ENCODE peak calls at places on chromosome 3, in four cellular contexts. C, H, K and A are unnamed samples.
A peak's percentile ranks its signal among the peaks of the same experiment; 100 is the strongest.

GRCh38 chr3:10678796-10679376 is 137.1 kb upstream of the SLC6A11 start:
- DNase-seq in C (no peak), K (no peak), H (no peak), A (no peak)

GRCh38 chr3:19471147-19471546 is 322.8 kb downstream of the KCNH8 start:
- DNase-seq in C (no peak), H (no peak), K (no peak), A (no peak)

GRCh38 chr3:180277036-180277435 is 240.3 kb upstream of the PEX5L start:
- DNase-seq in C (peak; percentile 32), K (no peak), H (no peak), A (no peak)

GRCh38 chr3:69232447-69232846 is 110.1 kb upstream of the LMOD3 start:
- DNase-seq in C (no peak), H (no peak), K (no peak), A (no peak)

GRCh38 chr3:159763466-159764210 is 225.0 kb upstream of the IL12A start:
- DNase-seq in C (peak; percentile 86), K (no peak), H (no peak), A (peak; percentile 90)

GRCh38 chr3:25678581-25678980 is 13.9 kb upstream of the TOP2B start:
- DNase-seq in K (no peak), C (no peak), H (no peak), A (no peak)

GRCh38 chr3:71228156-71228885 is 355.2 kb downstream of the FOXP1 start:
- DNase-seq in H (no peak), K (no peak), C (no peak), A (no peak)

GRCh38 chr3:112635674-112636073 is 5.3 kb downstream of the CCDC80 start:
- DNase-seq in C (peak; percentile 89), H (no peak), K (no peak), A (peak; percentile 35)

GRCh38 chr3:168006584-168006983 is 89.1 kb downstream of the GOLIM4 start:
- DNase-seq in K (no peak), H (no peak), C (no peak), A (no peak)

GRCh38 chr3:123202451-123202850 is 708 bp downstream of the SEC22A start:
- DNase-seq in H (no peak), C (peak; percentile 10), K (no peak), A (no peak)

GRCh38 chr3:8629151-8630021 is 15.2 kb downstream of the SSUH2 start:
- DNase-seq in K (peak; percentile 32), C (peak; percentile 82), H (peak; percentile 6), A (no peak)

GRCh38 chr3:47443611-47443995 is 32.1 kb downstream of the SCAP start:
- DNase-seq in H (no peak), K (no peak), C (no peak), A (no peak)

GRCh38 chr3:67940200-67940952 is 286.0 kb upstream of the SUCLG2 start:
- DNase-seq in C (peak; percentile 4), K (no peak), H (no peak), A (no peak)

GRCh38 chr3:8658326-8659212 is 14.0 kb upstream of the SSUH2 start:
- DNase-seq in K (no peak), H (no peak), C (peak; percentile 56), A (peak; percentile 92)

GRCh38 chr3:50655009-50655830 is 19.5 kb upstream of the DOCK3 start:
- DNase-seq in K (no peak), H (no peak), C (peak; percentile 22), A (no peak)

GRCh38 chr3:153601422-153601853 is 439.4 kb downstream of the RAP2B start:
- DNase-seq in K (no peak), H (no peak), C (peak; percentile 35), A (no peak)

GRCh38 chr3:113629941-113630340 is 66.5 kb downstream of the USF3 start:
- DNase-seq in H (no peak), K (no peak), C (no peak), A (no peak)

GRCh38 chr3:45440562-45440961 is 52.2 kb downstream of the LARS2 start:
- DNase-seq in H (no peak), C (no peak), K (no peak), A (no peak)

GRCh38 chr3:58054652-58055051 is 46.4 kb downstream of the FLNB start:
- DNase-seq in H (no peak), C (no peak), K (no peak), A (no peak)

GRCh38 chr3:197593046-197593380 is 37.2 kb upstream of the BDH1 start:
- DNase-seq in H (no peak), C (no peak), K (no peak), A (no peak)

GRCh38 chr3:8052599-8053185 is 448.9 kb upstream of the LMCD1 start:
- DNase-seq in H (no peak), C (no peak), K (no peak), A (peak; percentile 30)

GRCh38 chr3:143998266-143998665 is 26.6 kb downstream of the DIPK2A start:
- DNase-seq in C (peak; percentile 86), K (no peak), H (no peak), A (no peak)

GRCh38 chr3:13484861-13485590 is 4.9 kb downstream of the HDAC11 start:
- DNase-seq in K (no peak), C (peak; percentile 39), H (no peak), A (peak; percentile 92)